ENCODE peak calls at places on chromosomes 12 and 14, in eight cellular contexts. D is cardiac muscle cell; R is right atrium auricular region; S is hepatocyte; N is CD4-positive, alpha-beta memory T cell; V is spleen; Q is body of pancreas; W is breast epithelium. H is an unnamed sample. For H3K36me3, the result is how much of the 10 kb centered on the place peaks cover.

GRCh38 chr12:21697829-21698630 is 40.4 kb upstream of the LDHB start:
- DNase-seq in D (peak), R (no peak), S (peak), N (peak), V (no peak), Q (no peak), W (no peak), H (peak)

GRCh38 chr12:64007853-64008252 is 163.4 kb downstream of the SRGAP1 start:
- DNase-seq in D (no peak), R (no peak), S (no peak), N (no peak), V (no peak), Q (no peak), W (no peak), H (no peak)

GRCh38 chr14:85409496-85410210 is 120.3 kb upstream of the FLRT2 start:
- DNase-seq in D (no peak), R (no peak), S (no peak), N (no peak), V (no peak), Q (no peak), W (no peak), H (no peak)

GRCh38 chr12:57190037-57190436 is 26.6 kb upstream of the NXPH4 start:
- DNase-seq in D (no peak), R (no peak), S (no peak), N (no peak), V (no peak), Q (no peak), W (no peak), H (no peak)

GRCh38 chr12:46404733-46405132 is 32.2 kb upstream of the SLC38A2 start:
- DNase-seq in D (no peak), R (no peak), S (no peak), N (no peak), V (no peak), Q (no peak), W (no peak), H (no peak)

GRCh38 chr12:122004633-122005071 is 17.0 kb upstream of the BCL7A start:
- DNase-seq in D (peak), R (no peak), S (no peak), N (no peak), V (no peak), Q (no peak), W (no peak), H (no peak)

GRCh38 chr14:75461303-75461702 is 33.5 kb downstream of the JDP2 start:
- DNase-seq in D (no peak), R (no peak), S (no peak), N (no peak), V (no peak), Q (no peak), W (no peak), H (no peak)

GRCh38 chr14:93959239-93960107 is 16.9 kb downstream of the ASB2 start:
- DNase-seq in D (peak), R (no peak), S (peak), N (peak), V (peak), Q (peak), W (peak), H (peak)

GRCh38 chr12:49017764-49018281 is 753 bp downstream of the PRKAG1 start:
- DNase-seq in D (peak), R (no peak), S (peak), N (no peak), V (no peak), Q (no peak), W (no peak), H (no peak)

GRCh38 chr12:55572168-55572567 is at the start of gene OR2AP1:
- DNase-seq in D (no peak), R (no peak), S (no peak), N (no peak), V (no peak), Q (no peak), W (no peak), H (no peak)

GRCh38 chr14:50335389-50335788 is 23.3 kb downstream of the DMAC2L start:
- DNase-seq in D (peak), R (peak), S (peak), N (no peak), V (no peak), Q (peak), W (no peak), H (no peak)

GRCh38 chr12:53074999-53075370 is 4.2 kb downstream of the SPRYD3 start:
- DNase-seq in D (no peak), R (no peak), S (no peak), N (no peak), V (no peak), Q (no peak), W (no peak), H (no peak)

GRCh38 chr14:98138666-98139065 is 1133.3 kb downstream of the BCL11B start:
- DNase-seq in D (peak), R (no peak), S (peak), N (peak), V (no peak), Q (no peak), W (no peak), H (peak)

GRCh38 chr12:62683724-62684501 is 217.3 kb downstream of the MON2 start:
- DNase-seq in D (no peak), R (peak), S (peak), N (no peak), V (no peak), Q (peak), W (no peak), H (no peak)

GRCh38 chr12:125892276-125892675 is 827.0 kb downstream of the AACS start:
- DNase-seq in D (no peak), R (no peak), S (no peak), N (no peak), V (no peak), Q (no peak), W (no peak), H (no peak)

GRCh38 chr12:82350161-82350560 is 8.0 kb downstream of the CCDC59 start:
- DNase-seq in D (no peak), R (no peak), S (no peak), N (no peak), V (no peak), Q (no peak), W (no peak), H (no peak)

GRCh38 chr12:82357340-82357739 is 847 bp downstream of the CCDC59 start:
- DNase-seq in D (no peak), R (no peak), S (no peak), N (no peak), V (no peak), Q (no peak), W (no peak), H (no peak)

GRCh38 chr12:82351390-82351789 is 6.8 kb downstream of the CCDC59 start:
- DNase-seq in D (no peak), R (no peak), S (no peak), N (no peak), V (no peak), Q (no peak), W (no peak), H (no peak)
- H3K36me3 ChIP-seq in D (under half), R (under half), S (under half), N (under half), V (half or more), Q (under half), W (under half), H (under half)

GRCh38 chr12:6786416-6787094 is 2.8 kb upstream of the CD4 start:
- DNase-seq in D (no peak), R (no peak), S (no peak), N (peak), V (no peak), Q (no peak), W (no peak), H (no peak)
- H3K27ac ChIP-seq in D (no peak), R (no peak), S (no peak), N (peak), V (no peak), Q (no peak), W (no peak), H (no peak)

DNA sequence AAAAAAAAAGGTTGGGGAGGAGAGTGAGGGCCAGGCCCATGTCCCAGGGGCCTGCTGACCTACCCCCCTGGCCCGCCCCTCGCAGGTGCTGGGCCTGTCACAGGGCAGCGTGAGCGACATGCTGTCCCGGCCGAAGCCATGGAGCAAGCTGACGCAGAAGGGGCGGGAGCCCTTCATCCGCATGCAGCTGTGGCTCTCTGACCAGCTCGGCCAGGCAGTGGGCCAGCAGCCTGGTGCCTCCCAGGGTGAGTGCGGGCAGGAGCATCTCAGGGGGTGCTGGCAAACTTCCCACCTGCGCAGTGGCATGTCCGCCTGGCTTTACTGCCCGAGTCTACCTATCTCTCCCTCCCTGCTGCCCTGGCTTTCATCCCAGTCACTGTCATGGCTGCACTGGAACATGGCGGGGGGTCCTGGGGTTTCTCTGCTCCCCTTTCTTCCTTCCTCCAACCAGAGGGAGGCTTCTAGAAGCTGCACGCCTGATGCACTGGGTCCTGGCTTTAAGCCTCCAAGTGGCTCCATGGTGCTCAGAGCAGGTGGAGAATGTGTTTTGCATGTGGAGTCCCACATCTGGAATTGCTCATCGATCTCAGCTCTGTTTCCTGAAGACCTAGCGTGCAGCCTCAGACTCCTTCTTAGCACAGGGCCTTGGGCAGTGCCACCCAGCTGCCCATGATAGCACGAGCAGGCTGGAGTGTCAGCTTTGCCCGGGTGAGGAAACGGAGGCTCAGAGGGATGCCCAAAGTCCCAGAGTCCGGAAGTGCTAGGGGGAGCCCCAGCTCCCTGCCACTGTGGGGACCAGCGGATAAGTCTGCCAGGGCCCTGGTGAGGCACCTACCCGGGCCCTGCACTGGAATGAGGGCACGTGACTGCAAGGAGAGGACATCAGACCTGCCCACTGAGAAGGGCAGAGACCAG is 46.3 kb downstream of the PHETA1 start:
- DNase-seq in D (no peak), R (no peak), S (no peak), N (no peak), V (no peak), Q (peak), W (no peak), H (no peak)
- H3K36me3 ChIP-seq in D (under half), R (under half), S (under half), N (under half), V (under half), Q (under half), W (under half), H (under half)

GRCh38 chr12:97465012-97465345 is 2.4 kb downstream of the RMST start:
- DNase-seq in D (no peak), R (no peak), S (no peak), N (no peak), V (no peak), Q (no peak), W (no peak), H (no peak)
- H3K27ac ChIP-seq in D (no peak), R (no peak), S (no peak), N (no peak), V (no peak), Q (no peak), W (no peak), H (no peak)

DNA sequence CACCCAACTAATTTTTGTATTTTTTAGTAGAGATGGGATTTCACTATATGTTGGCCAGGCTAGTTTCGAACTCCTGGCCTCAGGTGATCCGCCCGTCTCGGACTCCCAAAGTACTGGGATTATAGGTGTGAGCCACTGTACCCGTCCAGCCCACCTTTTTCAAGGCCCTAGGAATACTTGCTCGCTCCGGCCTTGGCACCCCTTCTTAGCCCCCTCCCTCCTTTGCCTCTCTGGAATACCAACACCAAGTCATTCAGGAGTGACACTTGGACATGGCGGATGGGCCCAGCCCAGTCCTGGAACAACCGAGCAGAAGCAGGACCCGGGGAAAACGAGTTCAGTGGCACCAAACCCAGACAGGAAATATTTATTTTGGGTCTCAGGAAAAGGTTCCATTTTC is 29.1 kb downstream of the PLEKHG3 start:
- DNase-seq in D (no peak), R (no peak), S (no peak), N (no peak), V (peak), Q (no peak), W (no peak), H (no peak)
- H3K36me3 ChIP-seq in D (under half), R (half or more), S (under half), N (under half), V (under half), Q (under half), W (under half), H (under half)

GRCh38 chr12:18339633-18340032 is 78.3 kb downstream of the PIK3C2G start:
- DNase-seq in D (no peak), R (no peak), S (no peak), N (no peak), V (no peak), Q (no peak), W (no peak), H (no peak)

GRCh38 chr12:18343708-18344107 is 82.4 kb downstream of the PIK3C2G start:
- DNase-seq in D (no peak), R (no peak), S (peak), N (no peak), V (no peak), Q (no peak), W (no peak), H (peak)

GRCh38 chr12:18345021-18345735 is 83.9 kb downstream of the PIK3C2G start:
- DNase-seq in D (no peak), R (no peak), S (no peak), N (no peak), V (no peak), Q (no peak), W (no peak), H (no peak)

GRCh38 chr12:18340186-18340585 is 78.9 kb downstream of the PIK3C2G start:
- DNase-seq in D (no peak), R (no peak), S (no peak), N (no peak), V (no peak), Q (no peak), W (no peak), H (no peak)

DNA sequence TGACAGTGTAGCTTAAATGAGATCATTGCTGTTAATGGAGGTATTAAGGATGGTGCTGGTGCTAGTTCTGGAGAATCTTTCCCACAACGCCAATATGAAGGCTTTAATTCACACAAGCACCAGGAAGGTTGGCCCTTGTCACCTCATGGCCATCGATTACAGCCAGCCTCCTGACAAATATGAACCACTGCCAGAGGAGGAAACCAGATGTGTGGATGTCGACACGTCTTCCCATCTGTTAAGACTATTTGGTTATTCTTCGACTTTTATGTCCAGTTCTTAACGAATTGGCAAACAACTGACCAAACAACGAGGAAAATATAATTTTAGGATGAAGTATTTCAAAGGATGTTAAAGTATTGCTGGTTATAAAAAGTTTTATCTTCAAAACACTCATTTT is 79.5 kb downstream of the PIK3C2G start:
- DNase-seq in D (no peak), R (no peak), S (no peak), N (no peak), V (no peak), Q (no peak), W (no peak), H (no peak)
- H3K27ac ChIP-seq in D (no peak), R (no peak), S (no peak), N (no peak), V (no peak), Q (no peak), W (no peak), H (no peak)

DNA sequence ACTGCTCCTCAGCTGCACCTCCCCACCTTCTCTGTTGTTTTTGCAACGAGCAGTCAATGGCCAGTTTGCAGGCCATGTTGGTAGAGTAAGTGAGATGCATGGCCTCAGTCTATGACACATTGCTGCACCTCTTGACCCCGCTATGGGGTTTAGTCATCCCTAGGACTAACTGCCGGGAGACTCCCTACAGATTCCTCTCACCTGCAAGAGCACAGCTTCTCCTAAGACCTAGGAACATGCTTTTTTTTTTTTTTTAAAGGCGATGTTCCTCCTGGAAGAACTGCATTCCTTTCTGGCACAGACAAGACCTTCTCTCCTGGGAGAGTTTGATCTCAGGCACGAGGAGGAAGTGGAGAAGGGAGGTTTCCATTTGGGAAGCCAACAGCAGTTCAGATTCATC is 104.3 kb downstream of the LGMN start:
- DNase-seq in D (no peak), R (no peak), S (no peak), N (no peak), V (peak), Q (no peak), W (no peak), H (no peak)
- H3K36me3 ChIP-seq in D (under half), R (under half), S (under half), N (under half), V (under half), Q (under half), W (under half), H (under half)

GRCh38 chr14:32085182-32085844 is 8.2 kb downstream of the ARHGAP5 start:
- DNase-seq in D (no peak), R (no peak), S (no peak), N (no peak), V (no peak), Q (no peak), W (no peak), H (no peak)
- H3K27ac ChIP-seq in D (peak), R (no peak), S (no peak), N (no peak), V (no peak), Q (no peak), W (no peak), H (no peak)

H was measured in small intestine.